ENCODE peak calls at places on chromosomes 6 and 20, in nine cellular contexts. One of them, this sample, is unnamed.

GRCh38 chr6:24107294-24107693 is 18.7 kb upstream of the NRSN1 start:
- DNase-seq in nucleus accumbens: no peak
- DNase-seq in activated CD4-positive, alpha-beta T cell treated with anti-CD3 and anti-CD28 coated beads, Interleukin-2, amount 50 U/mL, for 1 hour: no peak
- DNase-seq in heart right ventricle: no peak
- DNase-seq in NCI-H2029: no peak
- DNase-seq in activated naive CD8-positive, alpha-beta T cell treated with anti-CD3 and anti-CD28 coated beads, Interleukin-2, amount 50 U/mL, for 24 hours: no peak
- DNase-seq in ELF-1: no peak
- DNase-seq in endodermal cell: no peak
- DNase-seq in renal cortical epithelial cell: no peak
- DNase-seq in this sample: no peak

GRCh38 chr6:29926795-29927427 is 15.4 kb upstream of the HLA-A start:
- DNase-seq in heart right ventricle: peak
- DNase-seq in renal cortical epithelial cell: peak
- DNase-seq in ELF-1: no peak
- DNase-seq in NCI-H2029: peak
- DNase-seq in endodermal cell: peak
- DNase-seq in activated naive CD8-positive, alpha-beta T cell treated with anti-CD3 and anti-CD28 coated beads, Interleukin-2, amount 50 U/mL, for 24 hours: peak
- DNase-seq in nucleus accumbens: no peak
- DNase-seq in activated CD4-positive, alpha-beta T cell treated with anti-CD3 and anti-CD28 coated beads, Interleukin-2, amount 50 U/mL, for 1 hour: peak
- DNase-seq in this sample: peak

GRCh38 chr6:112441607-112442006 is 94.5 kb downstream of the RFPL4B start:
- DNase-seq in heart right ventricle: no peak
- DNase-seq in activated naive CD8-positive, alpha-beta T cell treated with anti-CD3 and anti-CD28 coated beads, Interleukin-2, amount 50 U/mL, for 24 hours: no peak
- DNase-seq in ELF-1: no peak
- DNase-seq in NCI-H2029: no peak
- DNase-seq in endodermal cell: no peak
- DNase-seq in nucleus accumbens: no peak
- DNase-seq in renal cortical epithelial cell: no peak
- DNase-seq in activated CD4-positive, alpha-beta T cell treated with anti-CD3 and anti-CD28 coated beads, Interleukin-2, amount 50 U/mL, for 1 hour: no peak
- DNase-seq in this sample: no peak

GRCh38 chr6:25036461-25036860 is 100.7 kb upstream of the RIPOR2 start:
- DNase-seq in activated naive CD8-positive, alpha-beta T cell treated with anti-CD3 and anti-CD28 coated beads, Interleukin-2, amount 50 U/mL, for 24 hours: no peak
- DNase-seq in NCI-H2029: no peak
- DNase-seq in renal cortical epithelial cell: no peak
- DNase-seq in activated CD4-positive, alpha-beta T cell treated with anti-CD3 and anti-CD28 coated beads, Interleukin-2, amount 50 U/mL, for 1 hour: no peak
- DNase-seq in ELF-1: no peak
- DNase-seq in nucleus accumbens: no peak
- DNase-seq in heart right ventricle: no peak
- DNase-seq in endodermal cell: no peak
- DNase-seq in this sample: no peak

GRCh38 chr6:89131599-89131998 is 13.7 kb upstream of the SRSF12 start:
- DNase-seq in heart right ventricle: no peak
- DNase-seq in activated CD4-positive, alpha-beta T cell treated with anti-CD3 and anti-CD28 coated beads, Interleukin-2, amount 50 U/mL, for 1 hour: no peak
- DNase-seq in renal cortical epithelial cell: no peak
- DNase-seq in nucleus accumbens: no peak
- DNase-seq in activated naive CD8-positive, alpha-beta T cell treated with anti-CD3 and anti-CD28 coated beads, Interleukin-2, amount 50 U/mL, for 24 hours: no peak
- DNase-seq in NCI-H2029: no peak
- DNase-seq in endodermal cell: no peak
- DNase-seq in ELF-1: no peak
- DNase-seq in this sample: no peak

GRCh38 chr20:53788253-53789022 is 194.8 kb upstream of the ZNF217 start:
- DNase-seq in ELF-1: no peak
- DNase-seq in endodermal cell: no peak
- DNase-seq in heart right ventricle: no peak
- DNase-seq in renal cortical epithelial cell: no peak
- DNase-seq in activated naive CD8-positive, alpha-beta T cell treated with anti-CD3 and anti-CD28 coated beads, Interleukin-2, amount 50 U/mL, for 24 hours: no peak
- DNase-seq in activated CD4-positive, alpha-beta T cell treated with anti-CD3 and anti-CD28 coated beads, Interleukin-2, amount 50 U/mL, for 1 hour: no peak
- DNase-seq in NCI-H2029: no peak
- DNase-seq in nucleus accumbens: no peak
- DNase-seq in this sample: no peak

GRCh38 chr6:3324262-3324942 is 65.7 kb downstream of the PSMG4 start:
- DNase-seq in activated naive CD8-positive, alpha-beta T cell treated with anti-CD3 and anti-CD28 coated beads, Interleukin-2, amount 50 U/mL, for 24 hours: peak
- DNase-seq in heart right ventricle: peak
- DNase-seq in endodermal cell: peak
- DNase-seq in nucleus accumbens: peak
- DNase-seq in renal cortical epithelial cell: peak
- DNase-seq in NCI-H2029: no peak
- DNase-seq in activated CD4-positive, alpha-beta T cell treated with anti-CD3 and anti-CD28 coated beads, Interleukin-2, amount 50 U/mL, for 1 hour: no peak
- DNase-seq in ELF-1: no peak
- DNase-seq in this sample: no peak

GRCh38 chr6:11120273-11121005 is 8.9 kb upstream of the ERVFRD-1 start:
- DNase-seq in NCI-H2029: peak
- DNase-seq in heart right ventricle: no peak
- DNase-seq in activated CD4-positive, alpha-beta T cell treated with anti-CD3 and anti-CD28 coated beads, Interleukin-2, amount 50 U/mL, for 1 hour: no peak
- DNase-seq in activated naive CD8-positive, alpha-beta T cell treated with anti-CD3 and anti-CD28 coated beads, Interleukin-2, amount 50 U/mL, for 24 hours: no peak
- DNase-seq in renal cortical epithelial cell: no peak
- DNase-seq in nucleus accumbens: no peak
- DNase-seq in endodermal cell: no peak
- DNase-seq in ELF-1: no peak
- DNase-seq in this sample: peak

GRCh38 chr6:102114402-102114801 is 720.9 kb downstream of the GRIK2 start:
- DNase-seq in renal cortical epithelial cell: no peak
- DNase-seq in NCI-H2029: peak
- DNase-seq in endodermal cell: peak
- DNase-seq in activated CD4-positive, alpha-beta T cell treated with anti-CD3 and anti-CD28 coated beads, Interleukin-2, amount 50 U/mL, for 1 hour: no peak
- DNase-seq in heart right ventricle: no peak
- DNase-seq in nucleus accumbens: no peak
- DNase-seq in ELF-1: no peak
- DNase-seq in activated naive CD8-positive, alpha-beta T cell treated with anti-CD3 and anti-CD28 coated beads, Interleukin-2, amount 50 U/mL, for 24 hours: no peak
- DNase-seq in this sample: peak

GRCh38 chr6:121849477-121849876 is 414.0 kb downstream of the GJA1 start:
- DNase-seq in activated naive CD8-positive, alpha-beta T cell treated with anti-CD3 and anti-CD28 coated beads, Interleukin-2, amount 50 U/mL, for 24 hours: peak
- DNase-seq in renal cortical epithelial cell: peak
- DNase-seq in NCI-H2029: peak
- DNase-seq in nucleus accumbens: no peak
- DNase-seq in ELF-1: peak
- DNase-seq in activated CD4-positive, alpha-beta T cell treated with anti-CD3 and anti-CD28 coated beads, Interleukin-2, amount 50 U/mL, for 1 hour: no peak
- DNase-seq in heart right ventricle: peak
- DNase-seq in endodermal cell: peak
- DNase-seq in this sample: peak